ENCODE peak calls at places on chromosomes 1 and 21, in seven cellular contexts. L is SK-N-SH, D is K562, M is HCT116, B is GM12878, Y is HepG2, G is H1. K is an unnamed sample.

GRCh38 chr1:57424231-57425027 is 569 bp upstream of the DAB1 start:
- DNase-seq in L (peak), D (peak), M (no peak), B (no peak), Y (peak), G (peak), K (peak)

GRCh38 chr1:41482906-41483895 is 1.3 kb downstream of the EDN2 start:
- DNase-seq in L (peak), D (no peak), M (no peak), B (no peak), Y (no peak), G (no peak), K (no peak)

GRCh38 chr1:219085082-219085481 is 88.6 kb upstream of the LYPLAL1 start:
- DNase-seq in L (no peak), D (no peak), M (no peak), B (no peak), Y (no peak), G (no peak), K (no peak)

GRCh38 chr1:37393585-37394120 is 80.7 kb upstream of the ZC3H12A start:
- DNase-seq in L (no peak), D (no peak), M (no peak), B (no peak), Y (no peak), G (no peak), K (no peak)

GRCh38 chr1:181743878-181744312 is 260.6 kb downstream of the CACNA1E start:
- DNase-seq in L (no peak), D (no peak), M (no peak), B (no peak), Y (no peak), G (no peak), K (no peak)

GRCh38 chr1:32337855-32338636 is 2.0 kb upstream of the MARCKSL1 start:
- DNase-seq in L (no peak), D (no peak), M (no peak), B (peak), Y (peak), G (no peak), K (no peak)

GRCh38 chr1:113396585-113396984 is 6.3 kb downstream of the MAGI3 start:
- DNase-seq in L (no peak), D (no peak), M (peak), B (no peak), Y (no peak), G (no peak), K (no peak)

GRCh38 chr1:184210048-184210447 is 158.5 kb downstream of the TSEN15 start:
- DNase-seq in L (no peak), D (no peak), M (no peak), B (no peak), Y (no peak), G (no peak), K (no peak)

GRCh38 chr1:206503591-206504362 is 3.6 kb upstream of the RASSF5 start:
- DNase-seq in L (no peak), D (peak), M (peak), B (peak), Y (peak), G (no peak), K (no peak)

GRCh38 chr1:208499601-208500000 is 255.4 kb upstream of the PLXNA2 start:
- DNase-seq in L (no peak), D (no peak), M (no peak), B (no peak), Y (no peak), G (no peak), K (no peak)

GRCh38 chr1:145891143-145891542 is 5.5 kb upstream of the ANKRD35 start:
- DNase-seq in L (no peak), D (no peak), M (no peak), B (no peak), Y (peak), G (no peak), K (peak)

GRCh38 chr1:33259879-33260278 is 3.6 kb downstream of the ZNF362 start:
- DNase-seq in L (no peak), D (no peak), M (no peak), B (no peak), Y (no peak), G (no peak), K (no peak)

GRCh38 chr1:166730299-166730888 is 108.9 kb upstream of the POGK start:
- DNase-seq in L (no peak), D (peak), M (peak), B (no peak), Y (no peak), G (no peak), K (no peak)

GRCh38 chr1:71047635-71048607 is at the start of gene PTGER3:
- DNase-seq in L (peak), D (peak), M (no peak), B (no peak), Y (peak), G (peak), K (peak)

GRCh38 chr1:238833919-238834318 is 552.4 kb upstream of the CHRM3 start:
- DNase-seq in L (no peak), D (no peak), M (no peak), B (no peak), Y (no peak), G (no peak), K (no peak)

GRCh38 chr1:185850366-185850765 is 116.2 kb downstream of the HMCN1 start:
- DNase-seq in L (no peak), D (no peak), M (no peak), B (no peak), Y (no peak), G (no peak), K (no peak)

GRCh38 chr1:27132624-27133023 is 22.3 kb downstream of the SLC9A1 start:
- DNase-seq in L (no peak), D (no peak), M (no peak), B (no peak), Y (no peak), G (no peak), K (no peak)

DNA sequence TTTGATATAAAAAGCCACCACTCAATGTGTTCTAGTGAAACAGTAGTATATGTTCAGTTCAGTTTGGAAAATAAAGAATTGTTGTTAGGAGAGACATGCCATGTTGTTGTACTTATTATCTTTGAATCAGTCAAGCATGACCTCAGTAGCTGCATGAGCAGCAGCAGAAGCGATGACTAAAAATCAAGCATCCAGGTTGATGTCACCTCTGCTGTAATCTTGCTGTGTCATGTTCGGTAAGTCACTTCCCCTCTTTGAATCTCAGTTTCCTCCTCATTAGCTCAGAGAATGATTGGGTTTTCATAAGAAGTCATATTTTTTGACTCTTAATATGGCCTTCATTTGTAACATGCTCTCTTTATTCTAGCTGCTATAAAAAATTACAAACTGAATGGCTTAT is 428.4 kb upstream of the B3GALT2 start:
- DNase-seq in L (no peak), D (no peak), M (peak), B (peak), Y (no peak), G (no peak), K (peak)
- TF ChIP-seq JUND in L (no peak), D (no peak), M (no peak), B (no peak), Y (no peak), G (no peak), K (no peak)

GRCh38 chr21:39439232-39439631 is 6.3 kb downstream of the LCA5L start:
- DNase-seq in L (no peak), D (no peak), M (no peak), B (no peak), Y (no peak), G (no peak), K (no peak)

GRCh38 chr21:39447264-39447663 is 1.7 kb upstream of the LCA5L start:
- DNase-seq in L (no peak), D (no peak), M (no peak), B (no peak), Y (no peak), G (no peak), K (no peak)

GRCh38 chr21:39444406-39445145 is 1.0 kb downstream of the LCA5L start:
- DNase-seq in L (peak), D (peak), M (no peak), B (no peak), Y (no peak), G (no peak), K (no peak)

GRCh38 chr21:39445339-39446269 is at the start of gene LCA5L:
- DNase-seq in L (peak), D (peak), M (peak), B (peak), Y (peak), G (peak), K (peak)

GRCh38 chr21:39441502-39442475 is 3.8 kb downstream of the LCA5L start:
- DNase-seq in L (peak), D (peak), M (peak), B (no peak), Y (peak), G (no peak), K (peak)
- TF ChIP-seq JUND in L (no peak), D (peak), M (no peak), B (no peak), Y (no peak), G (no peak), K (no peak)

GRCh38 chr1:6102227-6102845 is 56.6 kb downstream of the KCNAB2 start:
- DNase-seq in L (no peak), D (no peak), M (no peak), B (no peak), Y (no peak), G (no peak), K (no peak)

GRCh38 chr1:6101826-6102225 is 56.1 kb downstream of the KCNAB2 start:
- DNase-seq in L (no peak), D (no peak), M (no peak), B (no peak), Y (no peak), G (no peak), K (no peak)

GRCh38 chr1:6103854-6104530 is 58.3 kb downstream of the KCNAB2 start:
- DNase-seq in L (no peak), D (no peak), M (no peak), B (no peak), Y (no peak), G (no peak), K (no peak)

GRCh38 chr1:6104631-6105030 is 58.9 kb downstream of the KCNAB2 start:
- DNase-seq in L (no peak), D (no peak), M (no peak), B (no peak), Y (no peak), G (no peak), K (no peak)

GRCh38 chr1:6103111-6103853 is 57.6 kb downstream of the KCNAB2 start:
- DNase-seq in L (no peak), D (no peak), M (no peak), B (no peak), Y (no peak), G (no peak), K (no peak)
- TF ChIP-seq JUND in L (no peak), D (no peak), M (no peak), B (no peak), Y (no peak), G (no peak), K (no peak)

DNA sequence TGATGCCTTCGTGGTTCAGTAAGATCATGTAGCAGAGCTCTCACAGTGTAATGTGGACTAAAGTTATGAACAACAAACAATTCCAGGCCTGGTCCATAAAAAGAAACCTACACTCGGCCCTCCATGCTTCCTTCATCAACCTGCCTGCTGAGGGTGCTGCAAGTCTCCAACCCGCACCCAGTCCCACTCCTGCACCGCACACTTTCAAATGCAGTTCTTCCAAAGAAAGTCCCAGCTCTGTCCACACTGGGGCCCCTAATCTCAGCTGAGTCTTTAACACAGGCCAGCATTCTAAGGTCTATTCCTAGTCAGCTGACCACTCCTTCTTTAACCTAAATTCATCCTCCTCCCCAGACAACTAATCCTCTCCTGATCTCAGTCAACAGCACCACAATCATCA is 71.5 kb upstream of the NR5A2 start:
- DNase-seq in L (no peak), D (no peak), M (no peak), B (no peak), Y (no peak), G (no peak), K (no peak)
- TF ChIP-seq JUND in L (no peak), D (no peak), M (no peak), B (no peak), Y (no peak), G (no peak), K (no peak)